ENCODE peak calls at places on chromosome 22, in nine cellular contexts. M is sigmoid colon, E is GM23338, Z is upper lobe of left lung, T is K562, P is HL-60, I is breast epithelium, S is HCT116, L is GM12892. V is an unnamed sample.

GRCh38 chr22:35457729-35458546 is 58.0 kb downstream of the MCM5 start:
- DNase-seq in M (no peak), E (no peak), Z (no peak), T (no peak), P (no peak), I (no peak), S (no peak), L (no peak), V (no peak)

GRCh38 chr22:49956418-49956770 is 4.2 kb upstream of the PIM3 start:
- DNase-seq in M (peak), E (no peak), Z (peak), T (no peak), P (no peak), I (no peak), S (no peak), L (no peak), V (no peak)

GRCh38 chr22:28424427-28425080 is 255.1 kb downstream of the TTC28 start:
- DNase-seq in M (no peak), E (no peak), Z (no peak), T (no peak), P (no peak), I (no peak), S (no peak), L (no peak), V (no peak)

GRCh38 chr22:46769191-46769675 is 6.8 kb downstream of the TBC1D22A start:
- DNase-seq in M (no peak), E (no peak), Z (peak), T (no peak), P (no peak), I (no peak), S (no peak), L (no peak), V (no peak)

GRCh38 chr22:39138357-39138997 is 14.0 kb downstream of the CBX7 start:
- DNase-seq in M (peak), E (peak), Z (no peak), T (no peak), P (no peak), I (no peak), S (no peak), L (no peak), V (no peak)

GRCh38 chr22:37419916-37420655 is 7.2 kb downstream of the ELFN2 start:
- DNase-seq in M (no peak), E (peak), Z (no peak), T (peak), P (peak), I (no peak), S (no peak), L (no peak), V (peak)

GRCh38 chr22:46444390-46444854 is 93.0 kb downstream of the CELSR1 start:
- DNase-seq in M (no peak), E (peak), Z (no peak), T (no peak), P (no peak), I (no peak), S (no peak), L (no peak), V (no peak)

GRCh38 chr22:44201556-44202129 is 20.9 kb downstream of the PARVG start:
- DNase-seq in M (peak), E (no peak), Z (no peak), T (no peak), P (no peak), I (peak), S (no peak), L (no peak), V (no peak)

GRCh38 chr22:19179472-19180048 is 1.0 kb upstream of the SLC25A1 start:
- DNase-seq in M (peak), E (peak), Z (peak), T (peak), P (peak), I (peak), S (peak), L (peak), V (peak)

GRCh38 chr22:45460288-45461109 is 42.2 kb upstream of the FBLN1 start:
- DNase-seq in M (peak), E (no peak), Z (peak), T (no peak), P (no peak), I (no peak), S (no peak), L (no peak), V (no peak)

GRCh38 chr22:49827853-49828598 is at the start of gene BRD1:
- DNase-seq in M (no peak), E (peak), Z (peak), T (peak), P (peak), I (no peak), S (no peak), L (peak), V (no peak)

GRCh38 chr22:47837703-47838102 is 1075.3 kb downstream of the TBC1D22A start:
- DNase-seq in M (no peak), E (peak), Z (no peak), T (peak), P (peak), I (no peak), S (peak), L (no peak), V (peak)

GRCh38 chr22:49657275-49657973 is 170.2 kb downstream of the BRD1 start:
- DNase-seq in M (peak), E (no peak), Z (peak), T (peak), P (peak), I (no peak), S (peak), L (peak), V (no peak)

GRCh38 chr22:26904483-26904882 is 247.1 kb downstream of the MIAT start:
- DNase-seq in M (no peak), E (peak), Z (no peak), T (no peak), P (no peak), I (no peak), S (no peak), L (no peak), V (no peak)

GRCh38 chr22:17774206-17774927 is at the start of gene BID:
- DNase-seq in M (no peak), E (peak), Z (peak), T (peak), P (peak), I (no peak), S (no peak), L (peak), V (no peak)

GRCh38 chr22:24106385-24107381 is 74.6 kb upstream of the SUSD2 start:
- DNase-seq in M (no peak), E (peak), Z (no peak), T (no peak), P (no peak), I (no peak), S (no peak), L (no peak), V (peak)

GRCh38 chr22:46114518-46115387 is 35.6 kb upstream of the PPARA start:
- DNase-seq in M (no peak), E (no peak), Z (peak), T (no peak), P (no peak), I (no peak), S (no peak), L (no peak), V (no peak)

GRCh38 chr22:49462795-49463194 is 364.9 kb downstream of the BRD1 start:
- DNase-seq in M (no peak), E (no peak), Z (peak), T (peak), P (peak), I (no peak), S (no peak), L (no peak), V (no peak)

GRCh38 chr22:27801616-27802388 is at the start of gene MN1:
- DNase-seq in M (no peak), E (peak), Z (peak), T (no peak), P (no peak), I (no peak), S (no peak), L (peak), V (no peak)

GRCh38 chr22:27435839-27436581 is 365.5 kb downstream of the MN1 start:
- DNase-seq in M (peak), E (peak), Z (peak), T (no peak), P (no peak), I (no peak), S (no peak), L (no peak), V (no peak)

GRCh38 chr22:50323900-50324299 is 2.9 kb downstream of the DENND6B start:
- DNase-seq in M (no peak), E (no peak), Z (no peak), T (no peak), P (no peak), I (no peak), S (no peak), L (no peak), V (no peak)

GRCh38 chr22:25961699-25962098 is 207.6 kb upstream of the SEZ6L start:
- DNase-seq in M (no peak), E (no peak), Z (no peak), T (no peak), P (no peak), I (no peak), S (no peak), L (no peak), V (no peak)

GRCh38 chr22:45318558-45319318 is 9.0 kb downstream of the FAM118A start:
- DNase-seq in M (no peak), E (peak), Z (no peak), T (no peak), P (peak), I (no peak), S (no peak), L (no peak), V (no peak)

GRCh38 chr22:35986085-35986484 is 42.5 kb downstream of the RBFOX2 start:
- DNase-seq in M (no peak), E (no peak), Z (no peak), T (no peak), P (no peak), I (no peak), S (no peak), L (no peak), V (no peak)

DNA sequence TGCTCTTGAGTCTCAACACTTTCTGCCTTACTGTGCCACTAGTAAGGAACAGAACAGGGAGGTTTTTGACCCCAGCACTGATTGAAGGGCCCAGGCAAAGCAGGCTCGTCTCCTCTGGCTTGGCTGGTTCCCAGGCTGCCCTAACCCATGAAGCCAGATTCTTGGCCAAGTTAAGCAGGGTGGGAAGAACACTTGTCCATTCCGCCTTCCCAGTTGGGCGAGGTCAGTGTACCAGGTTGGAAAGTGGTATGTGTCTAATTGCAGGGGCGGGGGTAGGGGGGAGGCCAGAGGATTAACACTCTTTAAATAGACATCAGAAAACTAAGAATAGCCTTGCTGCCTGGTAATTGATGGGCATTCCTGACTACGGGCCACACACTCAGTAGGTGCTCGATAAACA is 14.4 kb downstream of the TIMP3 start:
- DNase-seq in M (peak), E (no peak), Z (no peak), T (no peak), P (no peak), I (no peak), S (no peak), L (no peak), V (no peak)
- TF ChIP-seq POLR2AphosphoS5 in M (no peak), E (no peak), Z (peak), T (no peak), P (no peak), I (no peak), S (no peak), L (no peak), V (no peak)

DNA sequence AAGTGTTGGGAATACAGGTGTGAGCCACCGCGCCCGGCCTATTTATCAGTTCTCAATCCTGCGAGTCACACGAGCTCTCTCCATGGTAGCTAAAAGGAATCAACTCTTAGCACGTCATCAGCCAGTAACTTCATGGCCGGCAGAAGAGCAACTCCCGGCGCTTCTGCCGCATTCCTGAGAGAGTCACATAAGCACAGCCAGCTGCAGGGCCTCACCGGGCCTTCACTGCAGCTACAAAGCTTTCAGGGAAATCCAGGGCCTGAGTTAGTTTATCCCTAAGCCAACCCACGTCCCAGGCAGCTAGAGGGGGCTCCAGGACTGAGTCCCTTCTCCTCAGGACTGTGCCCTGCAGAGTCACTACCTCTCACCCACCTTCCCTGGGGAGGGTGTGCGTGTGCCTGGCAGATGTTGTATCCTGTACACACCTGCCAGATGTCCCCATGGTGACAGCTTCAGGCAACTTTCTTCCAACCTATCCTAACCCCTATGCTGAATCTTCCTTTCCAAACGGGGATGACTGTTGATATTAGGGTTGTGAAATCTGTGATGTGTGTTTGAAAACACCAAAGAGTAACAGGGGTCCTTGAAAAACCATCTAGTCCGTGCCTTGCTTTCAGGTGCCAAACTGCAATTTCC is 45.9 kb upstream of the ARFGAP3 start:
- DNase-seq in M (peak), E (peak), Z (no peak), T (no peak), P (no peak), I (no peak), S (no peak), L (no peak), V (no peak)
- TF ChIP-seq POLR2AphosphoS5 in M (peak), E (no peak), Z (no peak), T (no peak), P (no peak), I (no peak), S (no peak), L (no peak), V (no peak)

DNA sequence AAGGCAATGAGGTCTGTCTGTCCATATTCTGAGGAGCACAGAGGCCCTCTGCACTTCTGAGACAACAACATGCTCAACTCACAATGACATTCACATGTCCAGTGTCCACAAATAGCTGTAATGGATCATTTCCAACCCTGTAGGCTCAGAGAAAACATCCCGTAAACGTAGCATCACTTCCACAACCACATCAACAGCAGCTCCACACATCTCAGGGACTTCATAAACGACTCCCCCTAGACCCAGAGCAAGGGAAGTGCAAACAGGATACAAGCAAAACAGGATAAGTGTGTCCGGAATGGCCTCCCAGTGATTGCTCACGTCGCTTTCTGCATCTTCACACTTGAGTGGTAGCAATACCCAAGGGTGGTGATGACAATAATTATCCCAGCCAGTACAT is 100.2 kb downstream of the SYN3 start:
- DNase-seq in M (no peak), E (peak), Z (no peak), T (no peak), P (no peak), I (no peak), S (no peak), L (no peak), V (no peak)
- TF ChIP-seq POLR2AphosphoS5 in M (no peak), E (no peak), Z (no peak), T (no peak), P (no peak), I (no peak), S (no peak), L (no peak), V (no peak)

DNA sequence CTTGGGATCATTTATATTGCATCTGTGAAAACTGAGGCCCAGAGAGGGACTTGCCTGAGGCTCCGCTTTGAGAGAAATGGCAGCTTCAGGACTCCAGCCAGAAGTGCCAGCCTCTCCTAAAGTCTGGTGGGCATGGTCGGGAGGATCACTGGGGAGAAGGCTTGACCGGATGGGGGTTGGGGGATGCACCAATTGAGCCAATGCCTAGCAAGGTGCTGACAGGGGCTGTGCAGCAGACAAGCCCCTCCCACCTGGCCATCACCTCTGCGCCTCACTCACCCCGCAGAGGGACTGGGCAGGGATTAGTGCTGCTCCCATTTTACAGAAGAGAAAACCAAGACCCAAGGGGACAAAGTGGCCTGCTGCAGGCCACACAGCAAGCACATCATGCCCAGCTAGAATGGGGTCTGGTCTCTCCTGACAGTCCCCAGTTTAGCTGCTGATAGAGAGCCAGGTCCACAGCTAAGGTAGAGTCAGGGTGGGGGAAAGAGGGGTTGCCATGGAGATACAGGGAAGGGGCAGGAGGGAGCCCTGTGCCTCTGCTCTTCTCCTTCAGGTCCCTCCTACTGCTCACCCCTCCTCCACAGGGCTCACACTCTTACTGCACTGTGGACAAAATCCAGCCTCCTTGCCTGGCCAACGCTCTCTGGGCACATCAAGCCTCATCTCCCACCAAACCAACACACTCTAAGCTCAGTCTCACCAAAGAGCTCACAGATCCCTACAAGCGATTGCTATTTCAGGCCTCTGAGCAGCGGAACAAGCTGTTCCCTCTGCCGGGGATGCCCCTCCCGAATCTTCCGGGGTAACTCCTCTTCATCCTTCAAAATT is 29.5 kb downstream of the TEF start:
- DNase-seq in M (peak), E (no peak), Z (no peak), T (no peak), P (no peak), I (no peak), S (no peak), L (no peak), V (no peak)
- TF ChIP-seq POLR2AphosphoS5 in M (peak), E (no peak), Z (peak), T (no peak), P (no peak), I (no peak), S (peak), L (no peak), V (no peak)

DNA sequence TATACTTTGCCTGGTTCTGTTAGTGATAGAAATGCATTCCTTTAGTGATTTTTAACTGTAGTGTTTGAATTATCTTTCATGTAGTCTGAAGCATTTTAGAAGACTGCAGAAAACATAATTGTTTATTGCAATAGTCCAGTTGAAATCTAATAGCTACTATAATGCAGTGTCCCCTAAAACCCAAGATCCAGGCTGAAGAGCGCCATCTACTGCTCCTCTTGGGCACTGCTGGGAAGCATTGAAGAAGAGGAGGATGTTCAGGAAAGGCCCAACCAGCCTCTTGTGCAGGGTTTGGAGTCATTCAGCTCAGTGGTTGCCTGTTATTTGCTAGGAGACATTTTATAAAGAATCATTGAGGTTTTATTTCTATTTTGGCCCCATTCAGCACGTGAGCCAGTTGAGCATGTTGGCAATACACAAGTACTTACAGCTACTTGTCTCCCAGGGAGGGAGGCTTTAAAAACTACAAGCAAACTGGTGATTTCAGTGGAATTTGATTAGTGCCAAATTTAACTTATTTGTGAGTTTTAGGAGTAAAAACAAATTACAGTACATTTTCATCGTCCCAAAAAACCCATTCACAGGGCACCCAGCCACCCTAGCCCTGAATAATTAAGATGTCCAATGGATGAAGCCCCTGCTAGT is 74.9 kb upstream of the HORMAD2 start:
- DNase-seq in M (peak), E (peak), Z (no peak), T (peak), P (peak), I (no peak), S (peak), L (no peak), V (peak)
- TF ChIP-seq POLR2AphosphoS5 in M (no peak), E (no peak), Z (no peak), T (no peak), P (no peak), I (no peak), S (no peak), L (no peak), V (no peak)